ENCODE peak calls at places on chromosomes 11 and 22, in five cellular contexts. G is hepatocyte, Y is SJSA1, D is K562, P is Panc1. Q is an unnamed sample.

GRCh38 chr11:114063149-114063828 is 3.8 kb downstream of the ZBTB16 start:
- DNase-seq in G (no peak), Y (no peak), D (no peak), P (no peak), Q (no peak)

GRCh38 chr11:5686426-5686825 is 1.6 kb upstream of the TRIM5 start:
- DNase-seq in G (no peak), Y (no peak), D (no peak), P (no peak), Q (no peak)

GRCh38 chr11:64566042-64566914 is 24.7 kb upstream of the SLC22A12 start:
- DNase-seq in G (peak), Y (no peak), D (peak), P (no peak), Q (peak)

GRCh38 chr11:46203746-46204145 is 73.7 kb upstream of the CREB3L1 start:
- DNase-seq in G (no peak), Y (no peak), D (no peak), P (no peak), Q (no peak)

GRCh38 chr11:83725161-83725560 is 439.0 kb upstream of the CCDC90B start:
- DNase-seq in G (no peak), Y (no peak), D (no peak), P (no peak), Q (no peak)

GRCh38 chr11:133515075-133515474 is 17.2 kb downstream of the OPCML start:
- DNase-seq in G (no peak), Y (no peak), D (no peak), P (no peak), Q (no peak)

GRCh38 chr22:32951081-32951806 is 106.9 kb downstream of the SYN3 start:
- DNase-seq in G (no peak), Y (no peak), D (no peak), P (no peak), Q (no peak)

GRCh38 chr11:2699185-2699530 is 636 bp downstream of the KCNQ1OT1 start:
- DNase-seq in G (no peak), Y (no peak), D (no peak), P (no peak), Q (no peak)

GRCh38 chr11:43521471-43521870 is 159.1 kb upstream of the HSD17B12 start:
- DNase-seq in G (no peak), Y (no peak), D (no peak), P (no peak), Q (no peak)

GRCh38 chr11:93700830-93701229 is 39.3 kb downstream of the CEP295 start:
- DNase-seq in G (no peak), Y (no peak), D (no peak), P (no peak), Q (no peak)

GRCh38 chr22:45295492-45295891 is 10.7 kb downstream of the UPK3A start:
- DNase-seq in G (no peak), Y (no peak), D (no peak), P (no peak), Q (no peak)

GRCh38 chr11:33377852-33378385 is 120.7 kb downstream of the HIPK3 start:
- DNase-seq in G (no peak), Y (no peak), D (no peak), P (no peak), Q (no peak)

GRCh38 chr22:40499187-40499753 is 128.9 kb downstream of the SGSM3 start:
- DNase-seq in G (peak), Y (peak), D (peak), P (peak), Q (peak)

GRCh38 chr11:128716661-128717210 is 22.9 kb downstream of the FLI1 start:
- DNase-seq in G (no peak), Y (peak), D (no peak), P (no peak), Q (no peak)

GRCh38 chr11:81839016-81839415 is 894.6 kb downstream of the FAM181B start:
- DNase-seq in G (no peak), Y (no peak), D (no peak), P (no peak), Q (no peak)

GRCh38 chr11:12359761-12360160 is 17.6 kb upstream of the PARVA start:
- DNase-seq in G (no peak), Y (no peak), D (no peak), P (no peak), Q (peak)

GRCh38 chr11:66619080-66619554 is 2.7 kb downstream of the RBM14 start:
- DNase-seq in G (peak), Y (no peak), D (no peak), P (no peak), Q (no peak)

GRCh38 chr22:40654522-40655167 is 18.1 kb upstream of the MRTFA start:
- DNase-seq in G (peak), Y (no peak), D (peak), P (no peak), Q (no peak)

GRCh38 chr11:33777906-33778305 is 3.6 kb upstream of the FBXO3 start:
- DNase-seq in G (no peak), Y (no peak), D (no peak), P (no peak), Q (no peak)

GRCh38 chr11:65419773-65420481 is 2.7 kb upstream of the NEAT1 start:
- DNase-seq in G (peak), Y (peak), D (peak), P (no peak), Q (no peak)

GRCh38 chr22:36853407-36854099 is 7.3 kb upstream of the NCF4 start:
- DNase-seq in G (peak), Y (peak), D (peak), P (no peak), Q (no peak)

DNA sequence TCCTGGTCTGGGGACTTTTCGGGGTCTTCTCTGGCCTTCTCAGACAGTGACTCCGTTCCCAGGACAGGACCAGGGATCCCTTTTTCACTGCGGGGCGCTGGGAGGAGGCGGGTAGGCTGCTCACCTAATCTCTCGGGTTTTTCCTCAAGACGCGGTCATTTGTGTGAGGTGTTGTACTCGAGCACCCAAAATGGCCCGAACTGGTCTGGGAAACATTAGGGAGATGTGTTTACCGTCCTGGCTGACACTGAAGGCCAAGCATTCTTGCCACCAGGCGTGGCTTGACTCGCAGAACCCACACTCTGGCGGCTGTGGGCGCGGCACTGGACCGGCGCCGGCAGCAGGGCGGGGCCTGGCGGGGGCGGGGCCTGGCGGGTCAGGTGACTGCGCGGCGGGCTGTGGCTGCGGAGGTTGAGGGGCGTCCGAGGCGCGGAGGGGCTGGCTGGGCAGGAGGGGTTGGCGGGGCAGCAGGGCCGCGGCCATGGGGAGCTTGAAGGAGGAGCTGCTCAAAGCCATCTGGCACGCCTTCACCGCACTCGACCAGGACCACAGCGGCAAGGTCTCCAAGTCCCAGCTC is at the start of gene SWAP70:
- DNase-seq in G (peak), Y (peak), D (peak), P (peak), Q (peak)
- H3K27ac ChIP-seq in G (peak), Y (peak), D (peak), P (peak), Q (peak)

DNA sequence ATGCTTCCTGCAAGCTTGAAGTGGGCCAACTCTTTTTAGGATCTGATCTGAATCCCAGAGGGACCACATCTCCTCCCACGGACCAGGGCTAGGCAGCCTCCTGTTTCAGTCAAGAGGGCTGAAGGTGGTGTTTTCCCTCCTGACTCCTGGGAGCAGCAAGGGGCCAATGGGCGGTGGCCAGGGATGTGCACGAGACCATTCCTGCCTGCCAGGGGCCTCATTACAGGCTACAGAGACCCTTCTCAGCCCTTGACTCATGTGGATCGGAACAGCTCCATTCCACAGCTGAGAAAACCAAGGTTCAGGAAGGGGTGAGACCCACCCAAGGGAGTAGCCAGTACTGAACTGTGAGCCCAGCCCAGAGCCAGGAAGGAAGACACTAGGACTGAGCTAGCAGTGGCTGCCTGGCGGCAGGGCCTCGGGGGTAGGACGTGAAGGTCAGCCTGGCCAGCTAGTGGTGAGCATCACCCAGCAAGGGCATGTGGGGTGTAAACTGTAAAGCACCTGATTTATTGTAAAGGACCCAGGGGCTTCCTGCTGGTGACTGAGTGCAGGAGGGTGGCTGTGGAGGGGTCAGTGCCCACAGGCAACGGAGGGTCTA is 3.4 kb upstream of the P2RY6 start:
- DNase-seq in G (no peak), Y (no peak), D (no peak), P (no peak), Q (no peak)
- H3K27ac ChIP-seq in G (peak), Y (no peak), D (no peak), P (no peak), Q (no peak)

GRCh38 chr11:60872124-60872951 is 5.0 kb downstream of the ZP1 start:
- DNase-seq in G (no peak), Y (no peak), D (no peak), P (no peak), Q (no peak)

GRCh38 chr11:60874421-60875365 is 7.4 kb downstream of the ZP1 start:
- DNase-seq in G (no peak), Y (no peak), D (no peak), P (no peak), Q (no peak)

GRCh38 chr11:60871378-60872061 is 4.2 kb downstream of the ZP1 start:
- DNase-seq in G (no peak), Y (no peak), D (no peak), P (no peak), Q (no peak)

GRCh38 chr11:60873533-60873932 is 6.2 kb downstream of the ZP1 start:
- DNase-seq in G (no peak), Y (no peak), D (no peak), P (no peak), Q (no peak)

GRCh38 chr11:60872952-60873524 is 5.7 kb downstream of the ZP1 start:
- DNase-seq in G (peak), Y (peak), D (no peak), P (no peak), Q (peak)
- H3K27ac ChIP-seq in G (no peak), Y (no peak), D (no peak), P (no peak), Q (peak)

DNA sequence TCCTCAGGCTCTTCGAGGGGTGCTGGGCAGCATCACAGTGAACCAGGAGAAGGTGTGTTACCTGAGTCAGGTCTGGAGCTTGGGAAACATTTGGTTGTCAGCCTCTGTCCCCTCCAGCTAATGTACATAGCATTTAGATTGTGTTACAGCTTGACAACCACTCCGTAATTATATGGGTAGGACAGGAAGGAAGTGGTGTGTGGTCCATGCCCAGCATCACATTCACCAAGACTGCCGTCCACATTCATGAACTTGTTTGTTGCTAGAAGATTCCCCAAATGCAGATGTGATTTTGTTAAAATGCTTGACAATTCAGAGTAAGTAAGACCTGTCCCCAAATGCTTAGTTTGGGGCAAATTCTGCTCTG is 1482.7 kb downstream of the TBC1D22A start:
- DNase-seq in G (no peak), Y (peak), D (no peak), P (no peak), Q (no peak)
- H3K27ac ChIP-seq in G (no peak), Y (no peak), D (no peak), P (no peak), Q (no peak)

GRCh38 chr11:58645854-58646253 is 23.4 kb downstream of the CNTF start:
- DNase-seq in G (no peak), Y (no peak), D (no peak), P (no peak), Q (no peak)
- H3K27ac ChIP-seq in G (no peak), Y (no peak), D (no peak), P (no peak), Q (no peak)

DNA sequence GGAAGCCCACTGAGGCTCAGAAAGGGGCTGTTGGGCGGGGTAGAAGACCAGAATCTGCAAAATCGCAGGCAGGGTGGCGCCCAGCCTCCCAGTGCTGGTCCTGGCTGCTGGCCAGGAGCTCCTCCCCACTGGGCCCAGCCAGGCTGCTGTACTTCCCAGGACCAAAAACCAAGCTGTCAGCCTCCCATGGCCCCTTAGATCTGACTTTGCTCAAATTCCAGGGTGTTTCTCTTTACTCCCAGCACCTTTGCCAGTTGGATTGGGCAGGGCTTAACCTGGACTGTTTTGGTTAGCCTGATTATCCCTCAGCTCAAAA is 44.2 kb upstream of the WEE1 start:
- DNase-seq in G (no peak), Y (no peak), D (peak), P (no peak), Q (no peak)
- H3K27ac ChIP-seq in G (peak), Y (no peak), D (peak), P (peak), Q (no peak)

DNA sequence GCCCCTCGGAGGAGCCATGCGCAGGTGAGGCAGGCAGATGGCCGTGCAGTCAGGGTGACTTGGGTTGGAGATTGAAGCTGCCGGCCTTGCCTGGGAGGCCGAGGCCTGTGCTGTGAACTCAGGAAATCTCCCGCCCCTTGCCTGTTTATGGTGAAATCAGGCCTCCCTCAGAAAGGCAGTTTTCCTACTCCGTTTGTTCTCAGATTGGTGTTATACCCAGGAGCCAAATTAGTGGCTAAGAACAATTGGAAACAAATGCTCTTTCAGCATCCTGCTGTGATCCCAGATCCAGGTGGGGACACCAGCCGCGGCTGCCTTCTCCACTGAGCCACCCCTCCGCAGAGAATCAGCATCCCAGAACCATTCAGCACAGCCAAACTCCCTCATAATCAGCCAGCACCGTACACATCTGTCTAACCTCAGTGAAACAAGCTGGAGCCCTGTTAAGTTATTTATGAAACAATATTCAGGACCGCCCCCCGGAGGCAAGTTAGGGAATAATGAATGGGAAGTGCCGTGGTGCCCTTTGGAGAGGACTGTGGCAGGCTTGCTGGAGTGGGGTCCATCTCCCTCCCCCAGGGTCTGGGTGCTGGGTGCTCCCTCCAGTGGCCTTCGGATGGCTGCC is 60.0 kb downstream of the PKNOX2 start:
- DNase-seq in G (peak), Y (no peak), D (peak), P (no peak), Q (no peak)
- H3K27ac ChIP-seq in G (no peak), Y (no peak), D (no peak), P (no peak), Q (no peak)

GRCh38 chr11:117995472-117995871 is 9.3 kb downstream of the IL10RA start:
- DNase-seq in G (no peak), Y (no peak), D (no peak), P (no peak), Q (no peak)
- H3K27ac ChIP-seq in G (no peak), Y (no peak), D (no peak), P (no peak), Q (no peak)

Q was measured in AG04450.